ENCODE peak calls at places on chromosome 9, in ten cellular contexts. A is Daoy; I is heart right ventricle; D is NAMALWA; T is iPS-NIHi11; Q is stimulated activated CD8-positive, alpha-beta memory T cell treated with anti-CD3 and anti-CD28 coated beads, Interleukin-12 subunit alpha, Interleukin-12 subunit beta, amount 100 ng/mL, for 1 hour; E is ureter; G is astrocyte of the spinal cord; N is T-helper 9 cell; J is NCI-H2029 treated with DMSO at 0.1 percent for 48 hours. P is an unnamed sample.

GRCh38 chr9:117825609-117826347 is 121.6 kb downstream of the TLR4 start:
- DNase-seq in A (no peak), I (peak), D (no peak), T (no peak), Q (peak), E (no peak), G (no peak), N (peak), J (no peak), P (no peak)

GRCh38 chr9:115198018-115198417 is 80.1 kb upstream of the TNC start:
- DNase-seq in A (peak), I (peak), D (no peak), T (peak), Q (no peak), E (peak), G (peak), N (no peak), J (no peak), P (no peak)

GRCh38 chr9:78296208-78296892 is 575 bp upstream of the PSAT1 start:
- DNase-seq in A (peak), I (peak), D (no peak), T (peak), Q (no peak), E (peak), G (peak), N (no peak), J (peak), P (peak)

GRCh38 chr9:135096408-135096885 is 9.0 kb downstream of the OLFM1 start:
- DNase-seq in A (no peak), I (no peak), D (no peak), T (no peak), Q (no peak), E (no peak), G (no peak), N (no peak), J (no peak), P (no peak)

GRCh38 chr9:100505564-100506159 is 32.7 kb downstream of the TMEFF1 start:
- DNase-seq in A (peak), I (peak), D (peak), T (peak), Q (peak), E (no peak), G (peak), N (peak), J (no peak), P (no peak)

GRCh38 chr9:106936680-106937079 is 73.7 kb downstream of the ZNF462 start:
- DNase-seq in A (no peak), I (peak), D (no peak), T (no peak), Q (no peak), E (no peak), G (no peak), N (no peak), J (peak), P (no peak)

GRCh38 chr9:137444106-137444790 is 3.1 kb upstream of the ENTPD8 start:
- DNase-seq in A (no peak), I (no peak), D (no peak), T (no peak), Q (no peak), E (no peak), G (no peak), N (no peak), J (no peak), P (no peak)

GRCh38 chr9:113544001-113544340 is 80.4 kb downstream of the RGS3 start:
- DNase-seq in A (no peak), I (no peak), D (no peak), T (no peak), Q (no peak), E (no peak), G (no peak), N (no peak), J (no peak), P (no peak)